ENCODE peak calls at places on chromosomes 5 and 9, in nine cellular contexts. P, D, M, F, T, Y, S, V and U are unnamed samples.
A peak's percentile ranks its signal among the peaks of the same experiment; 100 is the strongest.

GRCh38 chr5:143471041-143471509 is 67.6 kb upstream of the NR3C1 start:
- DNase-seq in D (no peak), T (no peak), V (no peak), F (no peak), S (no peak), P (no peak), M (no peak), Y (no peak), U (no peak)

GRCh38 chr5:143074414-143074996 is 304.3 kb downstream of the ARHGAP26 start:
- DNase-seq in T (no peak), Y (no peak), S (no peak), P (no peak), F (no peak), D (no peak), M (no peak), V (no peak), U (no peak)

GRCh38 chr5:53430618-53431252 is 49.7 kb upstream of the FST start:
- DNase-seq in T (no peak), V (no peak), P (no peak), F (no peak), D (no peak), S (no peak), Y (no peak), M (no peak), U (no peak)

GRCh38 chr9:10260501-10260900 is 352.3 kb downstream of the PTPRD start:
- DNase-seq in P (no peak), D (no peak), V (no peak), Y (no peak), F (no peak), T (no peak), M (no peak), S (no peak), U (no peak)

GRCh38 chr5:502325-503079 is 21.7 kb downstream of the SLC9A3 start:
- DNase-seq in M (no peak), S (no peak), V (no peak), Y (no peak), T (no peak), D (no peak), F (no peak), P (no peak), U (no peak)

GRCh38 chr5:132821791-132822190 is 8.7 kb downstream of the SHROOM1 start:
- DNase-seq in V (no peak), P (no peak), M (no peak), T (peak; percentile 66), Y (no peak), S (no peak), F (no peak), D (no peak), U (no peak)

GRCh38 chr9:125580701-125581286 is 126.2 kb downstream of the MAPKAP1 start:
- DNase-seq in D (no peak), F (no peak), Y (no peak), M (no peak), S (no peak), P (no peak), T (no peak), V (no peak), U (no peak)

GRCh38 chr9:37201581-37201980 is 81.2 kb downstream of the ZCCHC7 start:
- DNase-seq in S (no peak), M (no peak), Y (no peak), P (no peak), F (no peak), D (no peak), T (no peak), V (no peak), U (peak; percentile 24)

GRCh38 chr5:378301-378891 is 56.9 kb downstream of the AHRR start:
- DNase-seq in Y (no peak), P (no peak), F (no peak), S (no peak), D (no peak), V (no peak), T (no peak), M (peak; percentile 1), U (no peak)

GRCh38 chr9:121182437-121182836 is 19.2 kb downstream of the RAB14 start:
- DNase-seq in V (no peak), P (no peak), S (no peak), D (no peak), F (no peak), T (no peak), M (no peak), Y (no peak), U (no peak)

GRCh38 chr5:36156619-36157018 is 4.7 kb downstream of the SKP2 start:
- DNase-seq in F (no peak), M (no peak), V (no peak), S (no peak), P (no peak), Y (no peak), D (no peak), T (no peak), U (no peak)

GRCh38 chr9:89427621-89428221 is 70.2 kb downstream of the SEMA4D start:
- DNase-seq in F (peak; percentile 70), T (no peak), V (no peak), P (peak; percentile 41), D (no peak), S (no peak), Y (peak; percentile 65), M (no peak), U (no peak)

GRCh38 chr5:78518365-78519197 is 130.0 kb downstream of the LHFPL2 start:
- DNase-seq in V (no peak), M (peak; percentile 37), S (no peak), T (no peak), P (no peak), Y (no peak), D (peak; percentile 54), F (no peak), U (no peak)

GRCh38 chr5:153880094-153880493 is 158.6 kb downstream of the FAM114A2 start:
- DNase-seq in Y (no peak), V (no peak), M (no peak), D (no peak), S (peak; percentile 46), T (peak; percentile 84), F (no peak), P (no peak), U (no peak)

GRCh38 chr5:135436856-135437795 is 10.0 kb downstream of the DCANP1 start:
- DNase-seq in D (no peak), P (no peak), Y (no peak), M (no peak), S (no peak), V (no peak), F (no peak), T (no peak), U (peak; percentile 80)

GRCh38 chr5:132237141-132237540 is 9.5 kb upstream of the P4HA2 start:
- DNase-seq in F (no peak), S (no peak), P (no peak), D (peak; percentile 5), M (no peak), Y (no peak), V (no peak), T (no peak), U (no peak)

GRCh38 chr5:167992868-167993267 is 298.6 kb upstream of the WWC1 start:
- DNase-seq in M (no peak), T (no peak), Y (no peak), S (no peak), F (no peak), P (no peak), D (no peak), V (no peak), U (no peak)

GRCh38 chr9:126439402-126439765 is 112.8 kb downstream of the MVB12B start:
- DNase-seq in M (no peak), S (no peak), V (no peak), F (no peak), T (no peak), P (no peak), D (no peak), Y (no peak), U (no peak)

GRCh38 chr5:151155149-151155776 is 2.3 kb downstream of the ANXA6 start:
- DNase-seq in V (no peak), D (no peak), P (no peak), Y (no peak), T (no peak), M (no peak), F (peak; percentile 55), S (no peak), U (no peak)

GRCh38 chr9:96565684-96566360 is 53.8 kb downstream of the CDC14B start:
- DNase-seq in P (no peak), Y (no peak), D (no peak), V (no peak), M (no peak), F (no peak), S (no peak), T (no peak), U (no peak)

GRCh38 chr5:58149345-58149744 is 310.5 kb downstream of the PLK2 start:
- DNase-seq in Y (no peak), V (no peak), T (no peak), D (no peak), M (no peak), S (no peak), P (no peak), F (no peak), U (no peak)

GRCh38 chr5:154776167-154776566 is 21.0 kb downstream of the LARP1 start:
- DNase-seq in T (no peak), P (no peak), M (no peak), V (no peak), D (no peak), S (no peak), F (no peak), Y (no peak), U (peak; percentile 76)

GRCh38 chr9:100554935-100555401 is 22.9 kb upstream of the CAVIN4 start:
- DNase-seq in M (no peak), V (no peak), T (no peak), Y (no peak), P (no peak), S (no peak), F (no peak), D (no peak), U (no peak)

GRCh38 chr9:126126012-126126411 is 200.6 kb upstream of the MVB12B start:
- DNase-seq in S (no peak), D (no peak), M (no peak), V (no peak), Y (peak; percentile 2), F (no peak), T (no peak), P (no peak), U (no peak)